ENCODE peak calls at places on chromosome 20, in five cellular contexts. Q is neural progenitor cell, I is MM.1S, N is GM23338, K is SK-N-SH. L is an unnamed sample.
A peak's percentile ranks its signal among the peaks of the same experiment; 100 is the strongest.

GRCh38 chr20:50467618-50468373 is 42.4 kb upstream of the PTPN1 start:
- DNase-seq in Q (peak; percentile 31), I (peak; percentile 13), N (peak; percentile 69), K (peak; percentile 57), L (peak; percentile 60)

GRCh38 chr20:59723607-59724456 is 119.5 kb downstream of the PHACTR3 start:
- DNase-seq in Q (no peak), I (no peak), N (no peak), K (no peak), L (no peak)

GRCh38 chr20:19817017-19817416 is 59.0 kb downstream of the RIN2 start:
- DNase-seq in Q (no peak), I (no peak), N (no peak), K (no peak), L (peak; percentile 99)

GRCh38 chr20:35146299-35146921 is 726 bp downstream of the EDEM2 start:
- DNase-seq in Q (peak; percentile 65), I (peak; percentile 11), N (peak; percentile 75), K (peak; percentile 71), L (peak; percentile 47)

GRCh38 chr20:25032478-25033183 is 25.3 kb downstream of the ACSS1 start:
- DNase-seq in Q (peak; percentile 36), I (no peak), N (peak; percentile 35), K (no peak), L (no peak)

GRCh38 chr20:32641464-32641863 is 32.3 kb downstream of the C20orf203 start:
- DNase-seq in Q (no peak), I (no peak), N (no peak), K (no peak), L (no peak)

GRCh38 chr20:14313621-14314020 is 23.8 kb downstream of the FLRT3 start:
- DNase-seq in Q (no peak), I (no peak), N (no peak), K (no peak), L (no peak)

GRCh38 chr20:35329435-35330139 is 37.4 kb upstream of the FAM83C start:
- DNase-seq in Q (peak; percentile 65), I (peak; percentile 50), N (peak; percentile 87), K (peak; percentile 34), L (peak; percentile 83)

GRCh38 chr20:41609476-41609875 is 8.7 kb downstream of the CHD6 start:
- DNase-seq in Q (no peak), I (no peak), N (no peak), K (no peak), L (no peak)

GRCh38 chr20:41316602-41317535 is 662 bp downstream of the ZHX3 start:
- DNase-seq in Q (peak; percentile 81), I (peak; percentile 66), N (peak; percentile 67), K (peak; percentile 94), L (peak; percentile 85)

GRCh38 chr20:5825136-5825719 is 75.0 kb downstream of the SHLD1 start:
- DNase-seq in Q (peak; percentile 60), I (no peak), N (peak; percentile 44), K (no peak), L (no peak)

GRCh38 chr20:50868509-50869495 is 62.4 kb downstream of the ADNP start:
- DNase-seq in Q (no peak), I (no peak), N (no peak), K (no peak), L (peak; percentile 63)

GRCh38 chr20:19793716-19794115 is 35.7 kb downstream of the RIN2 start:
- DNase-seq in Q (no peak), I (no peak), N (no peak), K (no peak), L (no peak)

GRCh38 chr20:17357238-17357637 is 130.4 kb downstream of the PCSK2 start:
- DNase-seq in Q (no peak), I (no peak), N (no peak), K (no peak), L (no peak)

GRCh38 chr20:57190536-57191265 is 75.7 kb downstream of the BMP7 start:
- DNase-seq in Q (no peak), I (no peak), N (no peak), K (no peak), L (peak; percentile 77)

GRCh38 chr20:23970049-23970448 is 18.5 kb downstream of the GGTLC1 start:
- DNase-seq in Q (no peak), I (peak; percentile 53), N (no peak), K (no peak), L (no peak)

GRCh38 chr20:35665949-35666288 is 1.2 kb upstream of the CPNE1 start:
- DNase-seq in Q (no peak), I (no peak), N (no peak), K (no peak), L (no peak)

GRCh38 chr20:57040924-57041323 is 225.5 kb downstream of the BMP7 start:
- DNase-seq in Q (no peak), I (no peak), N (no peak), K (no peak), L (peak; percentile 68)

GRCh38 chr20:57388953-57389694 is 2.1 kb upstream of the RBM38 start:
- DNase-seq in Q (peak; percentile 86), I (peak; percentile 81), N (peak; percentile 80), K (no peak), L (peak; percentile 89)

GRCh38 chr20:64233725-64234124 is 21.8 kb upstream of the PCMTD2 start:
- DNase-seq in Q (no peak), I (no peak), N (no peak), K (no peak), L (no peak)

GRCh38 chr20:6164421-6165341 is 41.9 kb upstream of the FERMT1 start:
- DNase-seq in Q (no peak), I (no peak), N (no peak), K (no peak), L (peak; percentile 44)

GRCh38 chr20:46963758-46964181 is 69.1 kb downstream of the EYA2 start:
- DNase-seq in Q (no peak), I (no peak), N (no peak), K (no peak), L (peak; percentile 81)
- TF ChIP-seq EZH2phosphoT487 in Q (no peak), I (no peak), N (no peak), K (no peak), L (no peak)

GRCh38 chr20:45813489-45813888 is 1.0 kb downstream of the UBE2C start:
- DNase-seq in Q (no peak), I (no peak), N (no peak), K (no peak), L (no peak)
- H3F3A ChIP-seq in Q (peaks cover 51% of the 10 kb centered on the region), I (peaks cover 19% of the 10 kb centered on the region), N (peaks cover 43% of the 10 kb centered on the region), K (peaks cover 25% of the 10 kb centered on the region), L (peaks cover 11% of the 10 kb centered on the region)

GRCh38 chr20:62834967-62835730 is 18.3 kb downstream of the COL9A3 start:
- DNase-seq in Q (no peak), I (no peak), N (no peak), K (no peak), L (no peak)

GRCh38 chr20:62837790-62838458 is 21.1 kb downstream of the COL9A3 start:
- DNase-seq in Q (no peak), I (no peak), N (no peak), K (peak; percentile 92), L (no peak)

GRCh38 chr20:62838511-62838910 is 21.7 kb downstream of the COL9A3 start:
- DNase-seq in Q (no peak), I (no peak), N (no peak), K (peak; percentile 28), L (no peak)

GRCh38 chr20:62835931-62836861 is 19.3 kb downstream of the COL9A3 start:
- DNase-seq in Q (no peak), I (no peak), N (no peak), K (peak; percentile 20), L (peak; percentile 53)

DNA sequence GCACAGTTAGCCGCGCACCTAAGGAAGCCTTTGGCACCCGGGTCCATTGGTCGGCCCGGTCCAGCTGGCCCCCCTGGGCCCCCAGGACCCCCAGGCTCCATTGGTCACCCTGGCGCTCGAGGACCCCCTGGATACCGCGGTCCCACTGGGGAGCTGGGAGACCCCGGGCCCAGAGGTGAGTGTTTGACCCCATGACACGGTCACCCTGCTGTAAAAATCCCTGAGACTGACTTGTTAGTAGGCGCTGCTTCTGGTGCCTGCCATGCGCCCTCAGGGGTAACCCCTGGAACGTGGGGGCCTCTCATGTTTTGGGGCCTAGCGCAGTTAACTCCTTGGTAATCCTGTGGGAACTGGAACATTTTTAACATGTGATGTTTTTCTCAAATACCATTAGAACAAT is 20.2 kb downstream of the COL9A3 start:
- DNase-seq in Q (no peak), I (no peak), N (no peak), K (no peak), L (no peak)
- TF ChIP-seq CTCF in Q (no peak), I (no peak), N (no peak), K (no peak), L (no peak)

DNA sequence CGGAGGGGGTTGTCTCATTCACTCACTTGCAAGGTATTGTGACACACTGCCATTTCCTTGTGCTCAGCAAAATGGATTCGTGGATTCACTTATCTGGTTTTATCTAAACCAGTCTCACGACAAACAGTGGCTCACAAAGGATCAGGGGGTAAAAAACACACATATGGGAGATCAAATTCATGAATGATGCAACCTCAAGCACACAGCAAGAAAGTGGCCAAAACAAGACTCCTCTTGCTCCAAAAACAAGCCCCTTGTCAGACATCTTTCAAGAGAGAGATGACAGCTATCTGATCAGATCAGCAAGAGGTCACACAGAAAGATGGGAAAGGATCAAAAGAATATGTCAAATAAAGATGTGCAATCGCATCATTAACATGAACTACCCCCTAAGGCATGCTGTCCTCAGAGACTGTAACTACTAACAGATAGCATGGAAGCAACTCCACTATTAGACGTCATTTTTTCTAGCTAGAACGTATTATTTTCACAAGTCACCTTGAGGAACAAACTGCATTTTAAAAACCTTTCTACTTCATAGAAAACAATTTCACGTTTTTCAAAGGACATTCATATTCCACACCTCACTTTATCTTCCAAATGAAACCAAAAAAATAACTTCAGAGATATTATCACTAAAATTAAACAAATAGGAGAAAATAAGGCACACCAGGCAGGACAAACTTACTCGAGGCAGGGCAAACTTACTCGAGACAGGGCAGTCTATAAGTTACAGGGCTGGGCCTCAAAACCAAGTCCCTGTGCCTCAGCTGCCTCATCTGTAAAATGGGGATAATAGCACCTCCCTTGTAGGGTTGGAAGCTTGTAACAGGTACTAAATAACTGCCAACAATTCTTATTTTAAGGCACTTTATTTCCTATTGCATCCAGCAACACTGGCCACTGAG is 122.3 kb downstream of the PREX1 start:
- DNase-seq in Q (no peak), I (no peak), N (no peak), K (peak; percentile 48), L (no peak)
- TF ChIP-seq EZH2phosphoT487 in Q (no peak), I (no peak), N (no peak), K (no peak), L (no peak)

GRCh38 chr20:47276251-47276650 is 80.2 kb downstream of the ZMYND8 start:
- DNase-seq in Q (no peak), I (no peak), N (no peak), K (no peak), L (no peak)
- H3F3A ChIP-seq in Q (peaks cover 29% of the 10 kb centered on the region), I (peaks cover 7% of the 10 kb centered on the region), N (peaks cover 56% of the 10 kb centered on the region), K (peaks cover 72% of the 10 kb centered on the region), L (peaks cover 6% of the 10 kb centered on the region)

DNA sequence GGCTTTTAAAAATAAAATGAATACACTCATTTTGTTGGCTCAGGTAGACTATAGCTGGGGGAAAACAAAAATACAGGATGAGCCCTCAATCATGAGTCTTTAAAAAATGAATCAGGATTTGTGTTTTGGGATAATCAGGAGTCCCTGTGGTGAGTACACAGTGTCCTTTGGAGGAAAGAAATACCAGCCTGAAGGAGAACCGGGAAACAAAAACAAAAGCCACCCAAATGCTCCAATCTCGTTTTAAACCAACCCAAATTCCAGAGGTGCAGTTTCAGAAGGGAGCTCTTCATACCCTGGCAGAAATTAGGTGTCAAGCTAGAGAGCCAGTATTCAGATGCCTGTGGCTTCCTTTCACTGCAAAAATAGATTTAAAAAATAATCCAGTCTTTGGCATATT is 23.3 kb upstream of the FOXA2 start:
- DNase-seq in Q (peak; percentile 32), I (no peak), N (no peak), K (no peak), L (no peak)
- TF ChIP-seq CTCF in Q (no peak), I (no peak), N (no peak), K (no peak), L (no peak)

GRCh38 chr20:61449916-61450315 is 197.9 kb downstream of the CDH4 start:
- DNase-seq in Q (no peak), I (no peak), N (no peak), K (no peak), L (no peak)
- TF ChIP-seq EZH2phosphoT487 in Q (no peak), I (no peak), N (no peak), K (no peak), L (no peak)